ENCODE peak calls at places on chromosomes 12 and 14, in four cellular contexts. One of them, this sample, is unnamed.
A peak's percentile ranks its signal among the peaks of the same experiment; 100 is the strongest.

GRCh38 chr12:109951751-109952150 is 44.4 kb downstream of the GIT2 start:
- DNase-seq in GM12878: no peak
- DNase-seq in K562: no peak
- DNase-seq in HepG2: no peak
- DNase-seq in this sample: no peak

GRCh38 chr12:130493951-130494350 is 156.3 kb downstream of the PIWIL1 start:
- DNase-seq in HepG2: no peak
- DNase-seq in K562: no peak
- DNase-seq in GM12878: no peak
- DNase-seq in this sample: no peak

GRCh38 chr12:111753144-111753881 is 13.4 kb upstream of the ALDH2 start:
- DNase-seq in HepG2: peak; percentile 53
- DNase-seq in K562: peak; percentile 74
- DNase-seq in GM12878: no peak
- DNase-seq in this sample: peak; percentile 73

GRCh38 chr14:78316711-78317110 is 146.5 kb downstream of the NRXN3 start:
- DNase-seq in K562: no peak
- DNase-seq in GM12878: no peak
- DNase-seq in HepG2: no peak
- DNase-seq in this sample: no peak

GRCh38 chr14:91299483-91300115 is 55.1 kb upstream of the GPR68 start:
- DNase-seq in K562: no peak
- DNase-seq in GM12878: no peak
- DNase-seq in HepG2: no peak
- DNase-seq in this sample: no peak

GRCh38 chr12:100612557-100612956 is 39.1 kb downstream of the GAS2L3 start:
- DNase-seq in GM12878: no peak
- DNase-seq in HepG2: no peak
- DNase-seq in K562: no peak
- DNase-seq in this sample: no peak

GRCh38 chr12:53071591-53072551 is 7.3 kb downstream of the SPRYD3 start:
- DNase-seq in GM12878: no peak
- DNase-seq in HepG2: no peak
- DNase-seq in K562: peak; percentile 82
- DNase-seq in this sample: no peak

GRCh38 chr12:75892779-75893408 is 138.7 kb downstream of the PHLDA1 start:
- DNase-seq in K562: peak; percentile 94
- DNase-seq in GM12878: no peak
- DNase-seq in HepG2: no peak
- DNase-seq in this sample: no peak

GRCh38 chr12:104006929-104007328 is 41.3 kb downstream of the TDG start:
- DNase-seq in K562: no peak
- DNase-seq in GM12878: no peak
- DNase-seq in HepG2: no peak
- DNase-seq in this sample: no peak

GRCh38 chr12:52126605-52127578 is 47.4 kb downstream of the SMIM41 start:
- DNase-seq in GM12878: no peak
- DNase-seq in K562: no peak
- DNase-seq in HepG2: no peak
- DNase-seq in this sample: peak; percentile 19

GRCh38 chr12:47280543-47281330 is 201.0 kb upstream of the AMIGO2 start:
- DNase-seq in GM12878: no peak
- DNase-seq in K562: no peak
- DNase-seq in HepG2: no peak
- DNase-seq in this sample: no peak

GRCh38 chr14:91303091-91303923 is 58.8 kb upstream of the GPR68 start:
- DNase-seq in GM12878: no peak
- DNase-seq in HepG2: peak; percentile 28
- DNase-seq in K562: peak; percentile 89
- DNase-seq in this sample: peak; percentile 85

GRCh38 chr14:72666610-72667009 is 227.3 kb downstream of the DPF3 start:
- DNase-seq in HepG2: no peak
- DNase-seq in K562: no peak
- DNase-seq in GM12878: no peak
- DNase-seq in this sample: no peak

GRCh38 chr12:132489078-132489601 is 811 bp upstream of the FBRSL1 start:
- DNase-seq in GM12878: no peak
- DNase-seq in K562: no peak
- DNase-seq in HepG2: no peak
- DNase-seq in this sample: no peak

GRCh38 chr12:75103822-75104221 is 105.8 kb downstream of the KCNC2 start:
- DNase-seq in HepG2: no peak
- DNase-seq in K562: no peak
- DNase-seq in GM12878: no peak
- DNase-seq in this sample: no peak

DNA sequence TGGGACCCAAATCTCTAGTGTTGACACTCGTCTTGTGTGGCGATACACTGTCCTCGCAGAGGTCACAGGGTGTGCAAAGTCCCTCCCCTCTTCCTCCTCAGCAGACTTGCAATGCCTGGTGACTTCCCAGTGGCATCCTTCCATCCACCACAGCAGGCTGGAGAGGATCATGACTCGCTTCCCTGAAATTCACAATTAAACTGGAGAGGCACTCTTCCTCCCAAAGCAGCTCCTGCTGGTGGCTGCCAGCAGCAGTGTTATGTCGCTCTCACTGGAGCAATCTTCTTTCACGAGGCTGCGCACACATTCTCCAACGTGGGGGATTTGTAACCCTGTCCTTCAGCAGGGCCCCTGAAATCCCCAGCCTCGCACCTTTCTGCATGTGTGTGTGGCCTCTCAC is 145.2 kb upstream of the TMCC3 start:
- DNase-seq in HepG2: no peak
- DNase-seq in K562: no peak
- DNase-seq in GM12878: no peak
- DNase-seq in this sample: peak; percentile 27
- TF ChIP-seq FOXK2 in HepG2: no peak
- TF ChIP-seq FOXK2 in K562: no peak
- TF ChIP-seq FOXK2 in GM12878: no peak
- TF ChIP-seq FOXK2 in this sample: no peak

GRCh38 chr14:99273025-99273723 is 1.2 kb upstream of the BCL11B start:
- DNase-seq in GM12878: no peak
- DNase-seq in K562: no peak
- DNase-seq in HepG2: peak; percentile 16
- DNase-seq in this sample: no peak
- TF ChIP-seq FOXK2 in GM12878: no peak
- TF ChIP-seq FOXK2 in K562: no peak
- TF ChIP-seq FOXK2 in HepG2: no peak
- TF ChIP-seq FOXK2 in this sample: no peak

GRCh38 chr14:69769623-69770022 is 2.7 kb downstream of the SRSF5 start:
- DNase-seq in K562: no peak
- DNase-seq in HepG2: no peak
- DNase-seq in GM12878: no peak
- DNase-seq in this sample: no peak
- TF ChIP-seq FOXK2 in K562: no peak
- TF ChIP-seq FOXK2 in HepG2: no peak
- TF ChIP-seq FOXK2 in GM12878: no peak
- TF ChIP-seq FOXK2 in this sample: no peak

GRCh38 chr14:55241673-55242072 is 29.5 kb upstream of the FBXO34 start:
- DNase-seq in GM12878: no peak
- DNase-seq in HepG2: no peak
- DNase-seq in K562: no peak
- DNase-seq in this sample: no peak

GRCh38 chr14:55243813-55244212 is 27.4 kb upstream of the FBXO34 start:
- DNase-seq in HepG2: no peak
- DNase-seq in K562: no peak
- DNase-seq in GM12878: no peak
- DNase-seq in this sample: no peak

GRCh38 chr14:55240526-55241178 is 30.6 kb upstream of the FBXO34 start:
- DNase-seq in HepG2: no peak
- DNase-seq in GM12878: no peak
- DNase-seq in K562: no peak
- DNase-seq in this sample: no peak

GRCh38 chr14:55249423-55249822 is 21.8 kb upstream of the FBXO34 start:
- DNase-seq in K562: no peak
- DNase-seq in GM12878: no peak
- DNase-seq in HepG2: no peak
- DNase-seq in this sample: no peak

DNA sequence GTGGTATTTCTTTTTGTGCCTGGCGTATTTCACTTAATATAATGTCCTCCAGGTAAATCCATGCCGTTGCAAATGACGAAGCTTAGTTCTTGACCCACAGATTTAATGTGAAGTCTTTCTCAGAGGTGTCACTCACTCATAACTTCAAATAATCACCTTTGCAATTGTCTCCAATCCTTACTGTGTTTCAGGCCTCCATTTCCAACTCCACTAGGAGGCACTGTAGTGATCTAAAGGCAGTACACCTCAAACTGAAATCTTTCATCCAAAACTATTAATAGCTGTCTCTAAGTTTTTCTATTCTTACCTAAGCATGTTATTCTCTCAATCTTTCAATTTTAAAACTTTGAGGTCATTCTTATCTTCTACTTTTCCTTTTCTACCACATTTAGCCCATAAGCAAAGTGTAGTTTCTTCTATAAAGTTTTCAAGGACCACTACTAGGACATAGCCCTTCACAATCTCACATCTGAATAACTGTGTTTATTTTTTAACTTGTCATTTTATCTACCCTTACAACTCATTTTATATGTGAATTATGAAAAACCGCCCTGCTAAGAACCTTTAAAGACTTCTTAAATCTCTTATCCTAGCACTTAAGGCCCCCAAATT is 25.5 kb upstream of the FBXO34 start:
- DNase-seq in K562: peak; percentile 32
- DNase-seq in HepG2: peak; percentile 25
- DNase-seq in GM12878: no peak
- DNase-seq in this sample: peak; percentile 22
- TF ChIP-seq FOXK2 in K562: no peak
- TF ChIP-seq FOXK2 in HepG2: no peak
- TF ChIP-seq FOXK2 in GM12878: no peak
- TF ChIP-seq FOXK2 in this sample: no peak

GRCh38 chr12:13130981-13131380 is 27.5 kb upstream of the GSG1 start:
- DNase-seq in K562: no peak
- DNase-seq in GM12878: no peak
- DNase-seq in HepG2: no peak
- DNase-seq in this sample: no peak

GRCh38 chr12:13133886-13134285 is 30.4 kb upstream of the GSG1 start:
- DNase-seq in GM12878: no peak
- DNase-seq in HepG2: no peak
- DNase-seq in K562: no peak
- DNase-seq in this sample: no peak

GRCh38 chr12:13135336-13136178 is 32.1 kb upstream of the GSG1 start:
- DNase-seq in HepG2: no peak
- DNase-seq in GM12878: no peak
- DNase-seq in K562: peak; percentile 3
- DNase-seq in this sample: no peak
- TF ChIP-seq FOXK2 in HepG2: no peak
- TF ChIP-seq FOXK2 in GM12878: no peak
- TF ChIP-seq FOXK2 in K562: no peak
- TF ChIP-seq FOXK2 in this sample: no peak

DNA sequence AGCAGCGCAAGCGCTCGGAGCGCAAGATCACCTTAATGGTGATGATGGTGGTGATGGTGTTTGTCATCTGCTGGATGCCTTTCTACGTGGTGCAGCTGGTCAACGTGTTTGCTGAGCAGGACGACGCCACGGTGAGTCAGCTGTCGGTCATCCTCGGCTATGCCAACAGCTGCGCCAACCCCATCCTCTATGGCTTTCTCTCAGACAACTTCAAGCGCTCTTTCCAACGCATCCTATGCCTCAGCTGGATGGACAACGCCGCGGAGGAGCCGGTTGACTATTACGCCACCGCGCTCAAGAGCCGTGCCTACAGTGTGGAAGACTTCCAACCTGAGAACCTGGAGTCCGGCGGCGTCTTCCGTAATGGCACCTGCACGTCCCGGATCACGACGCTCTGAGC is 2.5 kb downstream of the SSTR1 start:
- DNase-seq in HepG2: no peak
- DNase-seq in K562: no peak
- DNase-seq in GM12878: no peak
- DNase-seq in this sample: no peak
- TF ChIP-seq FOXK2 in HepG2: no peak
- TF ChIP-seq FOXK2 in K562: no peak
- TF ChIP-seq FOXK2 in GM12878: no peak
- TF ChIP-seq FOXK2 in this sample: no peak

DNA sequence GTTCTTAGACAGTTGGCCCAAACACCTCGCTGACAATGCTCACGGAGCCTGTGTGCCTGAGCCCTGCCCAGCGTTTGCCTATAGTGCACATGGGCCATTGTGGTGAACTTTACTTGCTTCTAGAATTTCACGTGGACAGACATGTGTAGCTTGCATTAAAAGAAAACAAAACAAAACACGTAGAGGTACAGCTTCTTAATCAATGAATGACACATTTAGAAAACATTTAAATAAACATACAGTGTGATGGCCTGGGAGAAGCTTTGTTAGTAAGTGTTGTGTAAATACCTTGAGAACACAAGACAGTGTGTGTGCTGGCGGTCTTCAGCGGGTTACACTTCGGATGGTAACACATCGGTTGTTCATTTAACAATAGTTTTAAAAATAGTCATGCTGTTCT is 38.1 kb downstream of the SMOC1 start:
- DNase-seq in K562: no peak
- DNase-seq in HepG2: peak; percentile 18
- DNase-seq in GM12878: no peak
- DNase-seq in this sample: no peak
- TF ChIP-seq FOXK2 in K562: no peak
- TF ChIP-seq FOXK2 in HepG2: no peak
- TF ChIP-seq FOXK2 in GM12878: no peak
- TF ChIP-seq FOXK2 in this sample: no peak

GRCh38 chr14:75479770-75480600 is 42.3 kb upstream of the BATF start:
- DNase-seq in HepG2: no peak
- DNase-seq in GM12878: no peak
- DNase-seq in K562: no peak
- DNase-seq in this sample: no peak
- TF ChIP-seq FOXK2 in HepG2: no peak
- TF ChIP-seq FOXK2 in GM12878: no peak
- TF ChIP-seq FOXK2 in K562: no peak
- TF ChIP-seq FOXK2 in this sample: no peak